ENCODE peak calls at places on chromosomes 12 and 14, in nine cellular contexts. One of them, this sample, is unnamed.

GRCh38 chr12:11273449-11273848 is 3.9 kb upstream of the PRB3 start:
- DNase-seq in germinal center: no peak
- DNase-seq in fibroblast of the conjunctiva: no peak
- DNase-seq in activated CD8-positive, alpha-beta memory T cell treated with anti-CD3 and anti-CD28 coated beads for 4 hours: no peak
- DNase-seq in endothelial cell: no peak
- DNase-seq in activated CD8-positive, alpha-beta T cell treated with anti-CD3 and anti-CD28 coated beads, Interleukin-2, amount 10 ng/mL, durations not matched to agents 7 days and 5 days: no peak
- DNase-seq in iPS-NIHi11: no peak
- DNase-seq in activated gamma-delta T cell treated with anti-CD3 and anti-CD28 coated beads, Interleukin-2, amount 50 U/mL, for 16 hours: no peak
- DNase-seq in MCF 10A: no peak
- DNase-seq in this sample: no peak

GRCh38 chr14:22427771-22428228 is 161.2 kb downstream of the DAD1 start:
- DNase-seq in germinal center: no peak
- DNase-seq in fibroblast of the conjunctiva: peak; percentile 29
- DNase-seq in activated CD8-positive, alpha-beta memory T cell treated with anti-CD3 and anti-CD28 coated beads for 4 hours: no peak
- DNase-seq in endothelial cell: no peak
- DNase-seq in activated CD8-positive, alpha-beta T cell treated with anti-CD3 and anti-CD28 coated beads, Interleukin-2, amount 10 ng/mL, durations not matched to agents 7 days and 5 days: no peak
- DNase-seq in iPS-NIHi11: peak; percentile 20
- DNase-seq in activated gamma-delta T cell treated with anti-CD3 and anti-CD28 coated beads, Interleukin-2, amount 50 U/mL, for 16 hours: no peak
- DNase-seq in MCF 10A: peak; percentile 79
- DNase-seq in this sample: no peak

GRCh38 chr14:94889520-94890312 is 119.8 kb upstream of the GSC start:
- DNase-seq in germinal center: no peak
- DNase-seq in fibroblast of the conjunctiva: no peak
- DNase-seq in activated CD8-positive, alpha-beta memory T cell treated with anti-CD3 and anti-CD28 coated beads for 4 hours: no peak
- DNase-seq in endothelial cell: no peak
- DNase-seq in activated CD8-positive, alpha-beta T cell treated with anti-CD3 and anti-CD28 coated beads, Interleukin-2, amount 10 ng/mL, durations not matched to agents 7 days and 5 days: no peak
- DNase-seq in iPS-NIHi11: no peak
- DNase-seq in activated gamma-delta T cell treated with anti-CD3 and anti-CD28 coated beads, Interleukin-2, amount 50 U/mL, for 16 hours: no peak
- DNase-seq in MCF 10A: no peak
- DNase-seq in this sample: no peak

GRCh38 chr14:58666737-58667136 is 29.0 kb downstream of the DACT1 start:
- DNase-seq in germinal center: no peak
- DNase-seq in fibroblast of the conjunctiva: no peak
- DNase-seq in activated CD8-positive, alpha-beta memory T cell treated with anti-CD3 and anti-CD28 coated beads for 4 hours: no peak
- DNase-seq in endothelial cell: no peak
- DNase-seq in activated CD8-positive, alpha-beta T cell treated with anti-CD3 and anti-CD28 coated beads, Interleukin-2, amount 10 ng/mL, durations not matched to agents 7 days and 5 days: no peak
- DNase-seq in iPS-NIHi11: no peak
- DNase-seq in activated gamma-delta T cell treated with anti-CD3 and anti-CD28 coated beads, Interleukin-2, amount 50 U/mL, for 16 hours: no peak
- DNase-seq in MCF 10A: no peak
- DNase-seq in this sample: no peak

GRCh38 chr14:92563359-92563758 is 49.8 kb downstream of the RIN3 start:
- DNase-seq in germinal center: no peak
- DNase-seq in fibroblast of the conjunctiva: no peak
- DNase-seq in activated CD8-positive, alpha-beta memory T cell treated with anti-CD3 and anti-CD28 coated beads for 4 hours: no peak
- DNase-seq in endothelial cell: no peak
- DNase-seq in activated CD8-positive, alpha-beta T cell treated with anti-CD3 and anti-CD28 coated beads, Interleukin-2, amount 10 ng/mL, durations not matched to agents 7 days and 5 days: peak; percentile 61
- DNase-seq in iPS-NIHi11: no peak
- DNase-seq in activated gamma-delta T cell treated with anti-CD3 and anti-CD28 coated beads, Interleukin-2, amount 50 U/mL, for 16 hours: no peak
- DNase-seq in MCF 10A: no peak
- DNase-seq in this sample: no peak

GRCh38 chr12:64039285-64039871 is 182.7 kb downstream of the KICS2 start:
- DNase-seq in germinal center: no peak
- DNase-seq in fibroblast of the conjunctiva: peak; percentile 35
- DNase-seq in activated CD8-positive, alpha-beta memory T cell treated with anti-CD3 and anti-CD28 coated beads for 4 hours: no peak
- DNase-seq in endothelial cell: no peak
- DNase-seq in activated CD8-positive, alpha-beta T cell treated with anti-CD3 and anti-CD28 coated beads, Interleukin-2, amount 10 ng/mL, durations not matched to agents 7 days and 5 days: no peak
- DNase-seq in iPS-NIHi11: no peak
- DNase-seq in activated gamma-delta T cell treated with anti-CD3 and anti-CD28 coated beads, Interleukin-2, amount 50 U/mL, for 16 hours: no peak
- DNase-seq in MCF 10A: peak; percentile 36
- DNase-seq in this sample: no peak

GRCh38 chr12:89384050-89384749 is 31.9 kb upstream of the DUSP6 start:
- DNase-seq in germinal center: no peak
- DNase-seq in fibroblast of the conjunctiva: peak; percentile 90
- DNase-seq in activated CD8-positive, alpha-beta memory T cell treated with anti-CD3 and anti-CD28 coated beads for 4 hours: no peak
- DNase-seq in endothelial cell: peak; percentile 9
- DNase-seq in activated CD8-positive, alpha-beta T cell treated with anti-CD3 and anti-CD28 coated beads, Interleukin-2, amount 10 ng/mL, durations not matched to agents 7 days and 5 days: no peak
- DNase-seq in iPS-NIHi11: peak; percentile 62
- DNase-seq in activated gamma-delta T cell treated with anti-CD3 and anti-CD28 coated beads, Interleukin-2, amount 50 U/mL, for 16 hours: no peak
- DNase-seq in MCF 10A: peak; percentile 90
- DNase-seq in this sample: no peak

GRCh38 chr12:124241776-124242528 is 52.9 kb upstream of the RFLNA start:
- DNase-seq in germinal center: no peak
- DNase-seq in fibroblast of the conjunctiva: no peak
- DNase-seq in activated CD8-positive, alpha-beta memory T cell treated with anti-CD3 and anti-CD28 coated beads for 4 hours: no peak
- DNase-seq in endothelial cell: no peak
- DNase-seq in activated CD8-positive, alpha-beta T cell treated with anti-CD3 and anti-CD28 coated beads, Interleukin-2, amount 10 ng/mL, durations not matched to agents 7 days and 5 days: no peak
- DNase-seq in iPS-NIHi11: no peak
- DNase-seq in activated gamma-delta T cell treated with anti-CD3 and anti-CD28 coated beads, Interleukin-2, amount 50 U/mL, for 16 hours: no peak
- DNase-seq in MCF 10A: no peak
- DNase-seq in this sample: no peak

GRCh38 chr14:104266643-104267575 is 128.5 kb downstream of the KIF26A start:
- DNase-seq in germinal center: no peak
- DNase-seq in fibroblast of the conjunctiva: no peak
- DNase-seq in activated CD8-positive, alpha-beta memory T cell treated with anti-CD3 and anti-CD28 coated beads for 4 hours: no peak
- DNase-seq in endothelial cell: no peak
- DNase-seq in activated CD8-positive, alpha-beta T cell treated with anti-CD3 and anti-CD28 coated beads, Interleukin-2, amount 10 ng/mL, durations not matched to agents 7 days and 5 days: no peak
- DNase-seq in iPS-NIHi11: no peak
- DNase-seq in activated gamma-delta T cell treated with anti-CD3 and anti-CD28 coated beads, Interleukin-2, amount 50 U/mL, for 16 hours: no peak
- DNase-seq in MCF 10A: no peak
- DNase-seq in this sample: no peak

GRCh38 chr12:123941485-123942276 is 30.9 kb downstream of the CCDC92 start:
- DNase-seq in germinal center: no peak
- DNase-seq in fibroblast of the conjunctiva: no peak
- DNase-seq in activated CD8-positive, alpha-beta memory T cell treated with anti-CD3 and anti-CD28 coated beads for 4 hours: no peak
- DNase-seq in endothelial cell: no peak
- DNase-seq in activated CD8-positive, alpha-beta T cell treated with anti-CD3 and anti-CD28 coated beads, Interleukin-2, amount 10 ng/mL, durations not matched to agents 7 days and 5 days: no peak
- DNase-seq in iPS-NIHi11: no peak
- DNase-seq in activated gamma-delta T cell treated with anti-CD3 and anti-CD28 coated beads, Interleukin-2, amount 50 U/mL, for 16 hours: no peak
- DNase-seq in MCF 10A: peak; percentile 4
- DNase-seq in this sample: no peak

GRCh38 chr14:73740921-73741326 is 26.7 kb upstream of the PNMA1 start:
- DNase-seq in germinal center: no peak
- DNase-seq in fibroblast of the conjunctiva: peak; percentile 55
- DNase-seq in activated CD8-positive, alpha-beta memory T cell treated with anti-CD3 and anti-CD28 coated beads for 4 hours: no peak
- DNase-seq in endothelial cell: no peak
- DNase-seq in activated CD8-positive, alpha-beta T cell treated with anti-CD3 and anti-CD28 coated beads, Interleukin-2, amount 10 ng/mL, durations not matched to agents 7 days and 5 days: no peak
- DNase-seq in iPS-NIHi11: peak; percentile 77
- DNase-seq in activated gamma-delta T cell treated with anti-CD3 and anti-CD28 coated beads, Interleukin-2, amount 50 U/mL, for 16 hours: no peak
- DNase-seq in MCF 10A: peak; percentile 88
- DNase-seq in this sample: no peak

GRCh38 chr14:104462651-104463630 is 116.6 kb upstream of the C14orf180 start:
- DNase-seq in germinal center: no peak
- DNase-seq in fibroblast of the conjunctiva: no peak
- DNase-seq in activated CD8-positive, alpha-beta memory T cell treated with anti-CD3 and anti-CD28 coated beads for 4 hours: no peak
- DNase-seq in endothelial cell: no peak
- DNase-seq in activated CD8-positive, alpha-beta T cell treated with anti-CD3 and anti-CD28 coated beads, Interleukin-2, amount 10 ng/mL, durations not matched to agents 7 days and 5 days: no peak
- DNase-seq in iPS-NIHi11: no peak
- DNase-seq in activated gamma-delta T cell treated with anti-CD3 and anti-CD28 coated beads, Interleukin-2, amount 50 U/mL, for 16 hours: no peak
- DNase-seq in MCF 10A: no peak
- DNase-seq in this sample: no peak

GRCh38 chr14:34355584-34356266 is 106.3 kb downstream of the SPTSSA start:
- DNase-seq in germinal center: no peak
- DNase-seq in fibroblast of the conjunctiva: no peak
- DNase-seq in activated CD8-positive, alpha-beta memory T cell treated with anti-CD3 and anti-CD28 coated beads for 4 hours: no peak
- DNase-seq in endothelial cell: peak; percentile 4
- DNase-seq in activated CD8-positive, alpha-beta T cell treated with anti-CD3 and anti-CD28 coated beads, Interleukin-2, amount 10 ng/mL, durations not matched to agents 7 days and 5 days: no peak
- DNase-seq in iPS-NIHi11: no peak
- DNase-seq in activated gamma-delta T cell treated with anti-CD3 and anti-CD28 coated beads, Interleukin-2, amount 50 U/mL, for 16 hours: no peak
- DNase-seq in MCF 10A: peak; percentile 67
- DNase-seq in this sample: no peak

GRCh38 chr14:104926619-104927431 is 2.1 kb downstream of the PLD4 start:
- DNase-seq in germinal center: peak; percentile 84
- DNase-seq in fibroblast of the conjunctiva: no peak
- DNase-seq in activated CD8-positive, alpha-beta memory T cell treated with anti-CD3 and anti-CD28 coated beads for 4 hours: no peak
- DNase-seq in endothelial cell: no peak
- DNase-seq in activated CD8-positive, alpha-beta T cell treated with anti-CD3 and anti-CD28 coated beads, Interleukin-2, amount 10 ng/mL, durations not matched to agents 7 days and 5 days: no peak
- DNase-seq in iPS-NIHi11: no peak
- DNase-seq in activated gamma-delta T cell treated with anti-CD3 and anti-CD28 coated beads, Interleukin-2, amount 50 U/mL, for 16 hours: no peak
- DNase-seq in MCF 10A: no peak
- DNase-seq in this sample: no peak

GRCh38 chr14:87066221-87066817 is 926.7 kb downstream of the GALC start:
- DNase-seq in germinal center: no peak
- DNase-seq in fibroblast of the conjunctiva: no peak
- DNase-seq in activated CD8-positive, alpha-beta memory T cell treated with anti-CD3 and anti-CD28 coated beads for 4 hours: no peak
- DNase-seq in endothelial cell: no peak
- DNase-seq in activated CD8-positive, alpha-beta T cell treated with anti-CD3 and anti-CD28 coated beads, Interleukin-2, amount 10 ng/mL, durations not matched to agents 7 days and 5 days: no peak
- DNase-seq in iPS-NIHi11: no peak
- DNase-seq in activated gamma-delta T cell treated with anti-CD3 and anti-CD28 coated beads, Interleukin-2, amount 50 U/mL, for 16 hours: no peak
- DNase-seq in MCF 10A: peak; percentile 36
- DNase-seq in this sample: no peak

GRCh38 chr12:8773456-8773855 is 49.0 kb upstream of the A2ML1 start:
- DNase-seq in germinal center: no peak
- DNase-seq in fibroblast of the conjunctiva: no peak
- DNase-seq in activated CD8-positive, alpha-beta memory T cell treated with anti-CD3 and anti-CD28 coated beads for 4 hours: no peak
- DNase-seq in endothelial cell: no peak
- DNase-seq in activated CD8-positive, alpha-beta T cell treated with anti-CD3 and anti-CD28 coated beads, Interleukin-2, amount 10 ng/mL, durations not matched to agents 7 days and 5 days: no peak
- DNase-seq in iPS-NIHi11: no peak
- DNase-seq in activated gamma-delta T cell treated with anti-CD3 and anti-CD28 coated beads, Interleukin-2, amount 50 U/mL, for 16 hours: no peak
- DNase-seq in MCF 10A: no peak
- DNase-seq in this sample: no peak

GRCh38 chr14:74521756-74522155 is 28.2 kb downstream of the ISCA2 start:
- DNase-seq in germinal center: no peak
- DNase-seq in fibroblast of the conjunctiva: no peak
- DNase-seq in activated CD8-positive, alpha-beta memory T cell treated with anti-CD3 and anti-CD28 coated beads for 4 hours: no peak
- DNase-seq in endothelial cell: no peak
- DNase-seq in activated CD8-positive, alpha-beta T cell treated with anti-CD3 and anti-CD28 coated beads, Interleukin-2, amount 10 ng/mL, durations not matched to agents 7 days and 5 days: no peak
- DNase-seq in iPS-NIHi11: no peak
- DNase-seq in activated gamma-delta T cell treated with anti-CD3 and anti-CD28 coated beads, Interleukin-2, amount 50 U/mL, for 16 hours: no peak
- DNase-seq in MCF 10A: no peak
- DNase-seq in this sample: no peak

GRCh38 chr12:54286042-54286931 is 5.8 kb downstream of the HNRNPA1 start:
- DNase-seq in germinal center: no peak
- DNase-seq in fibroblast of the conjunctiva: no peak
- DNase-seq in activated CD8-positive, alpha-beta memory T cell treated with anti-CD3 and anti-CD28 coated beads for 4 hours: no peak
- DNase-seq in endothelial cell: no peak
- DNase-seq in activated CD8-positive, alpha-beta T cell treated with anti-CD3 and anti-CD28 coated beads, Interleukin-2, amount 10 ng/mL, durations not matched to agents 7 days and 5 days: no peak
- DNase-seq in iPS-NIHi11: no peak
- DNase-seq in activated gamma-delta T cell treated with anti-CD3 and anti-CD28 coated beads, Interleukin-2, amount 50 U/mL, for 16 hours: no peak
- DNase-seq in MCF 10A: peak; percentile 41
- DNase-seq in this sample: peak; percentile 26

GRCh38 chr12:116125981-116126566 is 151.4 kb downstream of the MED13L start:
- DNase-seq in germinal center: no peak
- DNase-seq in fibroblast of the conjunctiva: no peak
- DNase-seq in activated CD8-positive, alpha-beta memory T cell treated with anti-CD3 and anti-CD28 coated beads for 4 hours: no peak
- DNase-seq in endothelial cell: no peak
- DNase-seq in activated CD8-positive, alpha-beta T cell treated with anti-CD3 and anti-CD28 coated beads, Interleukin-2, amount 10 ng/mL, durations not matched to agents 7 days and 5 days: no peak
- DNase-seq in iPS-NIHi11: no peak
- DNase-seq in activated gamma-delta T cell treated with anti-CD3 and anti-CD28 coated beads, Interleukin-2, amount 50 U/mL, for 16 hours: no peak
- DNase-seq in MCF 10A: peak; percentile 82
- DNase-seq in this sample: no peak

GRCh38 chr14:104576607-104577332 is 2.8 kb upstream of the C14orf180 start:
- DNase-seq in germinal center: no peak
- DNase-seq in fibroblast of the conjunctiva: no peak
- DNase-seq in activated CD8-positive, alpha-beta memory T cell treated with anti-CD3 and anti-CD28 coated beads for 4 hours: no peak
- DNase-seq in endothelial cell: no peak
- DNase-seq in activated CD8-positive, alpha-beta T cell treated with anti-CD3 and anti-CD28 coated beads, Interleukin-2, amount 10 ng/mL, durations not matched to agents 7 days and 5 days: no peak
- DNase-seq in iPS-NIHi11: no peak
- DNase-seq in activated gamma-delta T cell treated with anti-CD3 and anti-CD28 coated beads, Interleukin-2, amount 50 U/mL, for 16 hours: no peak
- DNase-seq in MCF 10A: no peak
- DNase-seq in this sample: no peak

GRCh38 chr14:105480807-105481801 is 5.6 kb upstream of the CRIP1 start:
- DNase-seq in germinal center: peak; percentile 87
- DNase-seq in fibroblast of the conjunctiva: peak; percentile 78
- DNase-seq in activated CD8-positive, alpha-beta memory T cell treated with anti-CD3 and anti-CD28 coated beads for 4 hours: peak; percentile 71
- DNase-seq in endothelial cell: peak; percentile 99
- DNase-seq in activated CD8-positive, alpha-beta T cell treated with anti-CD3 and anti-CD28 coated beads, Interleukin-2, amount 10 ng/mL, durations not matched to agents 7 days and 5 days: peak; percentile 91
- DNase-seq in iPS-NIHi11: peak; percentile 87
- DNase-seq in activated gamma-delta T cell treated with anti-CD3 and anti-CD28 coated beads, Interleukin-2, amount 50 U/mL, for 16 hours: peak; percentile 87
- DNase-seq in MCF 10A: peak; percentile 88
- DNase-seq in this sample: peak; percentile 82

GRCh38 chr12:130547480-130548155 is 168.5 kb downstream of the RIMBP2 start:
- DNase-seq in germinal center: no peak
- DNase-seq in fibroblast of the conjunctiva: no peak
- DNase-seq in activated CD8-positive, alpha-beta memory T cell treated with anti-CD3 and anti-CD28 coated beads for 4 hours: no peak
- DNase-seq in endothelial cell: no peak
- DNase-seq in activated CD8-positive, alpha-beta T cell treated with anti-CD3 and anti-CD28 coated beads, Interleukin-2, amount 10 ng/mL, durations not matched to agents 7 days and 5 days: no peak
- DNase-seq in iPS-NIHi11: no peak
- DNase-seq in activated gamma-delta T cell treated with anti-CD3 and anti-CD28 coated beads, Interleukin-2, amount 50 U/mL, for 16 hours: no peak
- DNase-seq in MCF 10A: no peak
- DNase-seq in this sample: no peak

GRCh38 chr14:102499401-102500189 is 10.0 kb downstream of the ANKRD9 start:
- DNase-seq in germinal center: no peak
- DNase-seq in fibroblast of the conjunctiva: no peak
- DNase-seq in activated CD8-positive, alpha-beta memory T cell treated with anti-CD3 and anti-CD28 coated beads for 4 hours: no peak
- DNase-seq in endothelial cell: no peak
- DNase-seq in activated CD8-positive, alpha-beta T cell treated with anti-CD3 and anti-CD28 coated beads, Interleukin-2, amount 10 ng/mL, durations not matched to agents 7 days and 5 days: no peak
- DNase-seq in iPS-NIHi11: no peak
- DNase-seq in activated gamma-delta T cell treated with anti-CD3 and anti-CD28 coated beads, Interleukin-2, amount 50 U/mL, for 16 hours: no peak
- DNase-seq in MCF 10A: no peak
- DNase-seq in this sample: no peak

GRCh38 chr12:112121780-112122565 is 3.4 kb upstream of the TRAFD1 start:
- DNase-seq in germinal center: no peak
- DNase-seq in fibroblast of the conjunctiva: peak; percentile 62
- DNase-seq in activated CD8-positive, alpha-beta memory T cell treated with anti-CD3 and anti-CD28 coated beads for 4 hours: no peak
- DNase-seq in endothelial cell: no peak
- DNase-seq in activated CD8-positive, alpha-beta T cell treated with anti-CD3 and anti-CD28 coated beads, Interleukin-2, amount 10 ng/mL, durations not matched to agents 7 days and 5 days: no peak
- DNase-seq in iPS-NIHi11: no peak
- DNase-seq in activated gamma-delta T cell treated with anti-CD3 and anti-CD28 coated beads, Interleukin-2, amount 50 U/mL, for 16 hours: no peak
- DNase-seq in MCF 10A: peak; percentile 92
- DNase-seq in this sample: no peak

GRCh38 chr14:68379510-68380303 is 413.2 kb downstream of the ZFP36L1 start:
- DNase-seq in germinal center: no peak
- DNase-seq in fibroblast of the conjunctiva: no peak
- DNase-seq in activated CD8-positive, alpha-beta memory T cell treated with anti-CD3 and anti-CD28 coated beads for 4 hours: no peak
- DNase-seq in endothelial cell: no peak
- DNase-seq in activated CD8-positive, alpha-beta T cell treated with anti-CD3 and anti-CD28 coated beads, Interleukin-2, amount 10 ng/mL, durations not matched to agents 7 days and 5 days: peak; percentile 59
- DNase-seq in iPS-NIHi11: no peak
- DNase-seq in activated gamma-delta T cell treated with anti-CD3 and anti-CD28 coated beads, Interleukin-2, amount 50 U/mL, for 16 hours: no peak
- DNase-seq in MCF 10A: no peak
- DNase-seq in this sample: no peak

GRCh38 chr12:91098942-91099341 is 12.4 kb downstream of the LUM start:
- DNase-seq in germinal center: no peak
- DNase-seq in fibroblast of the conjunctiva: peak; percentile 79
- DNase-seq in activated CD8-positive, alpha-beta memory T cell treated with anti-CD3 and anti-CD28 coated beads for 4 hours: no peak
- DNase-seq in endothelial cell: no peak
- DNase-seq in activated CD8-positive, alpha-beta T cell treated with anti-CD3 and anti-CD28 coated beads, Interleukin-2, amount 10 ng/mL, durations not matched to agents 7 days and 5 days: no peak
- DNase-seq in iPS-NIHi11: no peak
- DNase-seq in activated gamma-delta T cell treated with anti-CD3 and anti-CD28 coated beads, Interleukin-2, amount 50 U/mL, for 16 hours: no peak
- DNase-seq in MCF 10A: peak; percentile 71
- DNase-seq in this sample: no peak